ENCODE peak calls at places on chromosomes 3 and 15, in four cellular contexts. J, A, H and Z are unnamed samples. For H3K4me1, the result is how much of the 10 kb centered on the place peaks cover.

GRCh38 chr3:102179321-102180290 is 255.2 kb upstream of the ZPLD1 start:
- DNase-seq in H (no peak), J (peak), A (peak), Z (no peak)

GRCh38 chr15:61382927-61383326 is 153.8 kb upstream of the RORA start:
- DNase-seq in A (no peak), H (no peak), J (no peak), Z (no peak)

GRCh38 chr3:72111265-72111972 is 326.5 kb upstream of the PROK2 start:
- DNase-seq in A (no peak), H (no peak), J (no peak), Z (no peak)

GRCh38 chr3:138861755-138862333 is 27.1 kb upstream of the PIK3CB start:
- DNase-seq in H (peak), J (peak), A (peak), Z (no peak)

GRCh38 chr3:123740391-123740822 is 143.7 kb downstream of the MYLK start:
- DNase-seq in H (no peak), J (no peak), A (no peak), Z (no peak)

GRCh38 chr15:67700023-67700422 is 125.3 kb upstream of the SKOR1 start:
- DNase-seq in J (no peak), H (no peak), A (no peak), Z (no peak)

GRCh38 chr3:68088216-68088615 is 433.8 kb upstream of the SUCLG2 start:
- DNase-seq in H (no peak), J (no peak), A (no peak), Z (no peak)

GRCh38 chr15:92586930-92587329 is 68.6 kb downstream of the FAM174B start:
- DNase-seq in J (no peak), A (no peak), H (no peak), Z (no peak)

GRCh38 chr15:63040509-63040908 is 2.0 kb upstream of the TPM1 start:
- DNase-seq in A (no peak), J (no peak), H (no peak), Z (no peak)

GRCh38 chr3:64358853-64359252 is 133.6 kb upstream of the PRICKLE2 start:
- DNase-seq in H (no peak), A (no peak), J (no peak), Z (no peak)

GRCh38 chr3:128254967-128255366 is 101.7 kb downstream of the EEFSEC start:
- DNase-seq in A (no peak), J (no peak), H (no peak), Z (no peak)

GRCh38 chr3:73213906-73214305 is 152.4 kb downstream of the EBLN2 start:
- DNase-seq in H (no peak), J (no peak), A (no peak), Z (no peak)

GRCh38 chr3:174441588-174442316 is 417.4 kb upstream of the NAALADL2 start:
- DNase-seq in A (peak), H (no peak), J (peak), Z (no peak)

GRCh38 chr3:141489184-141489583 is 2.4 kb downstream of the RASA2 start:
- DNase-seq in A (no peak), J (no peak), H (peak), Z (no peak)

GRCh38 chr3:153158184-153158583 is 3.8 kb upstream of the RAP2B start:
- DNase-seq in H (no peak), A (no peak), J (no peak), Z (no peak)

GRCh38 chr3:58880182-58880581 is 169.6 kb downstream of the CFAP20DC start:
- DNase-seq in H (no peak), A (peak), J (peak), Z (no peak)

GRCh38 chr3:175941352-175941751 is 1082.2 kb downstream of the NAALADL2 start:
- DNase-seq in A (no peak), J (peak), H (peak), Z (no peak)

GRCh38 chr3:57889807-57890206 is 118.4 kb upstream of the FLNB start:
- DNase-seq in A (peak), H (no peak), J (peak), Z (no peak)

GRCh38 chr3:49017978-49018706 is at the start of gene DALRD3:
- DNase-seq in J (peak), H (peak), A (peak), Z (no peak)

GRCh38 chr3:128307029-128307633 is 153.8 kb downstream of the EEFSEC start:
- DNase-seq in J (peak), H (peak), A (no peak), Z (peak)

GRCh38 chr3:99128740-99129505 is 227.4 kb upstream of the DCBLD2 start:
- DNase-seq in H (no peak), A (peak), J (peak), Z (no peak)

GRCh38 chr3:4722103-4722502 is 229.0 kb downstream of the ITPR1 start:
- DNase-seq in A (peak), J (peak), H (peak), Z (no peak)

GRCh38 chr3:177069514-177070329 is 127.6 kb downstream of the TBL1XR1 start:
- DNase-seq in J (peak), H (no peak), A (peak), Z (no peak)

GRCh38 chr3:124034016-124034808 is 42.3 kb upstream of the ROPN1 start:
- DNase-seq in H (peak), A (no peak), J (peak), Z (no peak)

GRCh38 chr3:16849795-16850194 is 35.0 kb upstream of the PLCL2 start:
- DNase-seq in H (no peak), A (peak), J (peak), Z (no peak)

GRCh38 chr15:87944051-87944450 is 312.5 kb downstream of the NTRK3 start:
- DNase-seq in J (no peak), A (no peak), H (no peak), Z (no peak)

GRCh38 chr3:160809453-160809852 is 53.4 kb downstream of the PPM1L start:
- DNase-seq in A (no peak), J (no peak), H (no peak), Z (no peak)

GRCh38 chr3:160808838-160809237 is 52.8 kb downstream of the PPM1L start:
- DNase-seq in H (no peak), J (no peak), A (no peak), Z (no peak)

GRCh38 chr3:160810360-160810759 is 54.3 kb downstream of the PPM1L start:
- DNase-seq in J (no peak), H (no peak), A (peak), Z (no peak)

GRCh38 chr3:160815280-160815679 is 59.2 kb downstream of the PPM1L start:
- DNase-seq in A (no peak), J (no peak), H (no peak), Z (no peak)

DNA sequence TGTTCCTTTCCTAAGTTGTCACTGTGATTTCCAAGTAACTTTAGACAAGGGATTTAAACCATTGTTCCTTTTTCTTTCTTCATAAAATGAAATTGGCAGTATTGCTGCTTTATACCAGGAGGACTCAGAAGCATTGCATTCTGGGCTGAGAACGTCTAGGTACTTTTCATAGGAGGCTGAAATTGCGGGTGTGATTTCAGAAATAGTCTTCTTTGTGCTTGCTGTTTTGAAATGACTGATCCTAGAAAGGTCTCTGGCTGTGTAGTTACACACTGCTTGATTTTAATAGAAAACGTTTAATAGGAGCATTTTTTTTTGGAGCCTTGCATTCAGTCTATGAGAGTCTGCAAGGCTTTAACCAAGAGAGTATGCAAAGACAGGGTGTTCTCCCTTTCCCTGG is 56.3 kb downstream of the PPM1L start:
- DNase-seq in H (no peak), A (no peak), J (no peak), Z (no peak)
- H3K27ac ChIP-seq in H (no peak), A (no peak), J (no peak), Z (peak)

DNA sequence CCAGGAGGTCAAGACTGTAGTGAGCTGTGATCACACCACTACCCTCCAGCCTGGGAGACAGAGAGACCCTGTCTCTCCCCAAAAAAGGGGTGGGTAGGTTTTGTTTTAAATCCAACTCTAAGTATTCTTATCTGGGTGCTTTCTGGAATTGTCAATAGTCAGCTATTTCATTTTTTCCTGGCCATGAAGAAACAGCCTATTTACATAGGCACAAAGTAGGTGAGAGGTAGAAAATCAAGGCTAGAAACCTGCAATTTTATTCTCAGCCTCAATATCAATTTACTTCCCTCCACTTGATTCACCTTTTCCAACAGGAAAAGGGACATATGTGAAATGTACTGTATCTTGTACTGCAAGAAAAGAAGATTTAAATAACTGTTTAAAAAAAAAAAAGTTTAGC is 45.9 kb downstream of the CSNK1G1 start:
- DNase-seq in H (no peak), J (no peak), A (no peak), Z (no peak)
- H3K4me1 ChIP-seq in H (under half), J (under half), A (under half), Z (under half)

DNA sequence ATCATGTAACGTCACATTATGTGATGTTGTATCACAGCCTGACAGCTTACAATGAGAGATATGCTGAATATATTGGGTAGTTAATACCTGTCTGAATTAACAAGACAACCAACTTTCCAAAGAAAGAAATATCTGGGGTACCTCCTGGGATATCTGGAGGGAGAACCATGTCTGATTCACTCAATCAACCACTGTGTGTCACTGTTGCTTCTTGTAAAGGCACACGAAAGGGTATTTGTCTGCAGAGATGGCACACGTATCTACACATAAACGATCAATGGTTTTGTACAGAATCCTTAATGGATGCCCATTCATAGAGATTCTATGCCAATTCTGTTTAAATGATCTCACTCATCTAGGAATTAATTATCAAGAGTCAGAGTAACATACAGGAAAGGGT is 252.1 kb upstream of the TMCO5A start:
- DNase-seq in A (peak), J (peak), H (no peak), Z (no peak)
- TF ChIP-seq CTCF in A (no peak), J (no peak), H (no peak), Z (no peak)

GRCh38 chr3:150376001-150376848 is 31.9 kb upstream of the TSC22D2 start:
- DNase-seq in A (peak), J (peak), H (peak), Z (no peak)
- H3K27ac ChIP-seq in A (no peak), J (no peak), H (peak), Z (no peak)